ENCODE peak calls at places on chromosomes 11 and 22, in eight cellular contexts. L is AG10803, O is fibroblast of the aortic adventitia, A is lower leg skin, I is mammary epithelial cell, K is testis, V is H9, W is endothelial cell. N is an unnamed sample.

GRCh38 chr11:75270896-75271415 is 30.4 kb downstream of the TPBGL start:
- DNase-seq in W (no peak), I (no peak), K (peak), L (peak), O (peak), A (peak), V (no peak), N (no peak)

GRCh38 chr11:66879583-66879982 is 22.7 kb downstream of the LRFN4 start:
- DNase-seq in A (no peak), O (no peak), W (no peak), V (peak), K (no peak), I (no peak), L (no peak), N (no peak)

GRCh38 chr11:57567210-57567511 is 311 bp downstream of the UBE2L6 start:
- DNase-seq in W (no peak), I (peak), L (peak), V (no peak), A (no peak), K (peak), O (peak), N (no peak)

GRCh38 chr11:57800444-57801184 is 39.0 kb downstream of the CTNND1 start:
- DNase-seq in W (peak), O (peak), K (no peak), L (peak), V (peak), A (peak), I (peak), N (no peak)

GRCh38 chr11:123159146-123159857 is 35.7 kb downstream of the CLMP start:
- DNase-seq in K (no peak), V (no peak), I (peak), W (no peak), O (peak), L (no peak), A (no peak), N (no peak)

GRCh38 chr11:126355926-126356897 is 726 bp downstream of the ST3GAL4 start:
- DNase-seq in O (peak), W (peak), A (no peak), L (peak), V (no peak), I (peak), K (no peak), N (no peak)

GRCh38 chr11:13073119-13073981 is 64.2 kb downstream of the RASSF10 start:
- DNase-seq in V (no peak), W (no peak), L (peak), K (no peak), A (no peak), I (peak), O (peak), N (no peak)

GRCh38 chr11:69948256-69949141 is 129.3 kb upstream of the FGF3 start:
- DNase-seq in K (no peak), O (peak), W (no peak), V (peak), A (no peak), L (no peak), I (peak), N (no peak)

GRCh38 chr22:49674479-49674830 is 153.2 kb downstream of the BRD1 start:
- DNase-seq in W (no peak), I (no peak), A (peak), K (no peak), O (no peak), V (no peak), L (no peak), N (peak)

GRCh38 chr11:65422633-65423515 is at the start of gene NEAT1:
- DNase-seq in W (peak), K (peak), V (peak), O (peak), L (peak), I (peak), A (peak), N (peak)
- TF ChIP-seq CTCF in W (no peak), K (peak), V (no peak), O (no peak), L (no peak), I (no peak), A (no peak), N (no peak)

DNA sequence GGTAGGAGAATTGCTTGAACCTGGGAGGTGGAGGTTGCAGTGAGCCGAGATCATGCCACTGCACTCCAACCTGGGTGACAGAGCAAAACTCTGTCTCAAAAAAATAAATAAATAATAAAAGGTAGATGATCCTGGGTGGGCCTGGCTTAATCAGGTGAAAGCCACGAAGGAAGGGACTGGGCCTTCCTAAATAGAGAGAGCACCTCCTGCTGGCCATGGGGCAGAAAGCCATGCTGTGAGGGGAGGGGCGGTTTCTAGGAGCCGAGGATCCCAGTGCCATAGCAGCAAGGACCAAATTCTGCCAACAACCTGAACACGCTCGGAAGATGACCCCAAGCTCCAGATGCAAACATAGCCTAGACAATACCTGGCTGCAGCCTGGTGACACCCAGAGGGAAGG is 24.5 kb upstream of the DGKZ start:
- DNase-seq in K (no peak), I (no peak), V (peak), W (no peak), L (peak), A (no peak), O (peak), N (no peak)
- TF ChIP-seq CTCF in K (no peak), I (no peak), V (peak), W (peak), L (peak), A (no peak), O (peak), N (no peak)

DNA sequence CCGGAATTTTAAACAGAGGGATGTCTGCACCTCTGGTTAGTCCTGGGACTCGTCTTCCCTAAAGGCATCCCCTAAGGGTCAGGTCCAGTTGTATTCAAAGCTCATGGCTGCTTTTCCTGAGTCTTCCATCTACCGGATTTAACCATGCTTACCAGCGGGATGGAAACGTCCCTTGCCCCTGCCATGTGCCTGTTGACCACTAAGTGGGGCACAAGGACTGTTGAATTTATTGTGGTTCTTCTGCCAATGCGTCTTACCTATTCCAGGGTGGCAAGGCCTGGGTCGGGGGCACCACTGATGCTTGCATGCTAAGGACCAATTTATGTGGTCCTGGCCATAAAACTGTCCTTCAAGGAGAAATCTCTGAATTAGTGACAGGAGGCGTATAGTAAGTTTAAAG is 25.6 kb downstream of the ANKRD42 start:
- DNase-seq in L (no peak), V (peak), A (no peak), O (no peak), I (no peak), W (peak), K (no peak), N (no peak)
- TF ChIP-seq CTCF in L (peak), V (peak), A (no peak), O (peak), I (no peak), W (no peak), K (no peak), N (no peak)

DNA sequence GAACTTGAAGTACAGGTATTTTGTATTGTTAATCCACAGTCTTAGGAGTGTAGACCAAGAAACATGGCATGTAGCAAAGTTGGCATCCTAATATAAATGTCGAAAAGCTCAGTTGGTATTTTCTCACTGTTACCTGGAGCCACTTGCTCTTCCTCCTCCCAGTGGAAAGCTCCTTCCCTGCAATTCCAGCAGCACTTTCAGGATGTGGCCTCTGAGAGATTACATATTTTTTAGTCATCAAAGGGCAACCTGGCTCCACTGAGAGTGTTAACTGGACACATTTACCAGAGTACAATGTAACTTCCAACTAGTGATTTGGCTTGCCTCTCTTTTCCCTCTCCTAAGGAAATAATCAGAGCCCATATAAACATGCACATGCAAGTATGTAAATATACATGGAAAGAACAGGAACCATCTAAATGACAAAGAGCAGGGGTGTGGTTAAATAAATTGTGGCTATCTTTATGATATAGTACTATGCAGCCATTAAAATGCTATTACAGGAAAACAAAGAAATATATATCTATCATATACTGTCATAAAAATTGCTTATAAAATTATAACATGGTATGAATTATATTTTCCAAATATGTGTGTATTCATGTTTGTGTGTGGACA is 14.2 kb upstream of the EED start:
- DNase-seq in V (no peak), I (peak), L (no peak), A (no peak), O (no peak), K (no peak), W (no peak), N (no peak)
- TF ChIP-seq CTCF in V (no peak), I (peak), L (peak), A (no peak), O (no peak), K (no peak), W (no peak), N (no peak)

DNA sequence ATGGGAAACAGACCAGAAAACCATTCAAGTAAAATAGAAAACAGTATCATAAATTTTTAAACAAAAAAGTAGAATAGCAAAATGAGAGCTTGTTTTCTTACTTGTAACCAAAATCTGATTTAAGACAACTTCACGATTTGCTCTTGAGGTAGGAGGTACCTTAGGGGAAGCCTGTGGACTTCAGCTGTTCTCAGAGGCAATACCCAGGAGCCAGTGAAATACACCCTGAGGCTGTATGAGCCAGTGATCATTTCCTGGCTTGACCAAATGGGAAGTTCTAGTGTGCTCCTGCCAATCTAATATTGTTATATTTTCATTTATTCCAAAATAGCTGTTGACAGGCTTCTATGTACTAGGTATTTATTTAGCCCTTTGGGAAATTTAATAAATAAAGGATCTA is 104.8 kb downstream of the ARHGAP42 start:
- DNase-seq in I (peak), A (no peak), O (peak), W (no peak), L (no peak), V (peak), K (no peak), N (no peak)
- TF ChIP-seq CTCF in I (no peak), A (no peak), O (no peak), W (no peak), L (no peak), V (no peak), K (no peak), N (no peak)

GRCh38 chr22:45163074-45163416 is 680 bp upstream of the NUP50 start:
- DNase-seq in K (no peak), A (no peak), W (peak), L (peak), V (peak), O (peak), I (peak), N (no peak)

GRCh38 chr22:45162531-45162930 is 1.2 kb upstream of the NUP50 start:
- DNase-seq in L (no peak), I (peak), V (no peak), O (peak), A (no peak), W (no peak), K (no peak), N (no peak)

GRCh38 chr22:45163417-45164216 is at the start of gene NUP50:
- DNase-seq in L (peak), K (peak), W (peak), V (peak), I (peak), A (peak), O (peak), N (peak)

GRCh38 chr22:45157907-45158306 is 5.8 kb upstream of the NUP50 start:
- DNase-seq in A (no peak), I (no peak), L (no peak), K (no peak), V (no peak), O (no peak), W (no peak), N (no peak)

GRCh38 chr22:45159652-45160462 is 3.9 kb upstream of the NUP50 start:
- DNase-seq in L (no peak), W (peak), A (no peak), V (no peak), I (no peak), K (no peak), O (peak), N (no peak)
- TF ChIP-seq CTCF in L (peak), W (no peak), A (no peak), V (peak), I (no peak), K (no peak), O (peak), N (no peak)

GRCh38 chr11:2867722-2868548 is 17.6 kb downstream of the CDKN1C start:
- DNase-seq in A (no peak), O (no peak), W (no peak), I (no peak), L (no peak), K (no peak), V (no peak), N (no peak)
- TF ChIP-seq CTCF in A (no peak), O (no peak), W (no peak), I (no peak), L (no peak), K (no peak), V (no peak), N (no peak)